ENCODE peak calls at places on chromosome 14, in five cellular contexts. L is GM12878, B is stomach, S is Peyer's patch, H is testis. J is an unnamed sample.

GRCh38 chr14:60348211-60348610 is 99.2 kb downstream of the PPM1A start:
- DNase-seq in B (no peak), L (no peak), H (no peak), S (no peak), J (no peak)

GRCh38 chr14:63460594-63461132 is 82.5 kb downstream of the PPP2R5E start:
- DNase-seq in S (no peak), L (no peak), H (no peak), B (no peak), J (no peak)

GRCh38 chr14:50943943-50944646 is at the start of gene PYGL:
- DNase-seq in B (peak; percentile 69), S (peak; percentile 67), L (no peak), H (peak; percentile 70), J (peak; percentile 75)

GRCh38 chr14:103700753-103701490 is 14.3 kb downstream of the XRCC3 start:
- DNase-seq in L (no peak), B (no peak), H (no peak), S (no peak), J (no peak)

GRCh38 chr14:68884031-68885030 is 91.5 kb upstream of the ZFP36L1 start:
- DNase-seq in H (peak; percentile 23), S (peak; percentile 45), B (no peak), L (no peak), J (peak; percentile 65)

GRCh38 chr14:30362369-30363218 is 196.4 kb upstream of the G2E3 start:
- DNase-seq in H (no peak), B (no peak), L (no peak), S (no peak), J (no peak)

GRCh38 chr14:56119221-56119967 is 1.2 kb downstream of the PELI2 start:
- DNase-seq in H (peak; percentile 54), S (peak; percentile 69), L (no peak), B (peak; percentile 46), J (peak; percentile 66)

GRCh38 chr14:68908860-68909259 is 70.2 kb downstream of the ACTN1 start:
- DNase-seq in S (no peak), B (no peak), H (no peak), L (no peak), J (no peak)

GRCh38 chr14:54768501-54768900 is 134.1 kb downstream of the GCH1 start:
- DNase-seq in S (no peak), B (no peak), L (no peak), H (no peak), J (no peak)

DNA sequence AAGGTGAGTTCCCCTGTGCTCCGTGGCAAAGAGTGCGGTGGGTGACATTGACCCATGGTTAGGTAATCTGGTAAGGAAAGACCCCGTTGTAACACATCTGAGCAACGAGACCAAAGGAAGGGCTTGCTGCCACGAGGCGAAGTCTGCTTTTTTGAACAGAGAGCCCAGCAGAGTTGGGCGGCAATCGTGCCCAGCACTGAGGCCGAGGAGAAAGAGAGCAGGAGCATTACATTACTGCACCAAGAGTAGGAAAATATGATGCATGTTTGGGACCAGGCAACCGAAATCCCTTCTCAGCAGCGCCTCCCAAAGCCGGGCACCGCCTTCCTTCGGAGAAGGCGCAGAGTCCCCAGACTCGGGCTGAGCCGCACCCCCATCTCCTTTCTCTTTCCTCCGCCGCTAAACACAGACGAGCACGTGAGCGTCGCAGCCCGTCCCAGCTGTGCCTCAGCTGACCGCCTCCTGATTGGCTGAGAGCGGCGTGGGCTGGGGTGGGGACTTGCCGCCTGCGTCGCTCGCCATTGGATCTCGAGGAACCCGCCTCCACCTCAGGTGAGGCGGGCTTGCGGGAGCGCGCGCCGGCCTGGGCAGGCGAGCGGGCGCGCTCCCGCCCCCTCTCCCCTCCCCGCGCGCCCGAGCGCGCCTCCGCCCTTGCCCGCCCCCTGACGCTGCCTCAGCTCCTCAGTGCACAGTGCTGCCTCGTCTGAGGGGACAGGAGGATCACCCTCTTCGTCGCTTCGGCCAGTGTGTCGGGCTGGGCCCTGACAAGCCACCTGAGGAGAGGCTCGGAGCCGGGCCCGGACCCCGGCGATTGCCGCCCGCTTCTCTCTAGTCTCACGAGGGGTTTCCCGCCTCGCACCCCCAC is at the start of gene HIF1A:
- DNase-seq in H (peak; percentile 98), S (peak; percentile 99), B (peak; percentile 97), L (peak; percentile 96), J (peak; percentile 95)
- TF ChIP-seq CTCF in H (no peak), S (no peak), B (no peak), L (peak; percentile 33), J (no peak)

GRCh38 chr14:74682169-74682952 is 30.5 kb downstream of the AREL1 start:
- DNase-seq in B (no peak), S (no peak), L (no peak), H (no peak), J (no peak)
- H3K27ac ChIP-seq in B (no peak overlapping the region), S (no peak overlapping the region), L (no peak overlapping the region), H (no peak overlapping the region), J (no peak overlapping the region)

DNA sequence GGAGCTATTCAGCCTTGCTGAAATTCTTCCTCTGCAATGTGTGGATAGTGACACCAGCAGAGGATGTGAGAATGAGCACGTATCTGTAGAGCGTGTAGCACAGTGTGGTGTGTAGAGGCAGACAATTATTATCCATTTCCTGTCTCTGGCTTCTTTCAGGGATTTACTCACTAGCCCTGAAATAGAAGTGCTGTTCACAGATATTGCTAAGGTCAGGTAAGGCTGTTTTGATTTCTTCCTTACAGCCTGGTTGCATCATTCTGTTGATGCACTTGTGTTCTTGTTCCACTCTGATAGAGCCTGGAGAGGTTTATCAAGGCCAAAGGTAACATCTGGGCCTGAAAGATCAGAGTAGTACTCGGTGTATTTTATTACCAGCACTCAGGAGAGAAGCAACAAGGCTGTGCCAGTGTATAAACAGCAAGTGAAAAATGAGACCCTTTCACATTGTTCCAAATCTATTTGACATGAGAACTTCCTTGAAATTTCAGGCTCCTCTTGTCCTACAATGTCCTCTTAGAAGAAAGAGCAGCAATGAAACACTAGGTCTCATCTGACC is 16.7 kb downstream of the ARG2 start:
- DNase-seq in H (no peak), B (no peak), S (peak; percentile 48), L (peak; percentile 39), J (no peak)
- TF ChIP-seq POLR2A in H (no peak), B (no peak), S (no peak), L (no peak), J (no peak)

GRCh38 chr14:37024166-37024565 is 148.2 kb downstream of the SLC25A21 start:
- DNase-seq in S (no peak), B (no peak), H (no peak), L (no peak), J (no peak)
- TF ChIP-seq CTCF in S (no peak), B (no peak), H (no peak), L (no peak), J (no peak)